ENCODE peak calls at places on chromosome 11, in six cellular contexts. U is chondrocyte; N is T-cell; Z is mesothelial cell of epicardium; L is activated CD4-positive, alpha-beta T cell treated with anti-CD3 and anti-CD28 coated beads for 4 hours; P is NCI-H1092. O is an unnamed sample.
A peak's percentile ranks its signal among the peaks of the same experiment; 100 is the strongest.

GRCh38 chr11:110432713-110433392 is 3.1 kb downstream of the FDX1 start:
- DNase-seq in U (no peak), N (no peak), Z (no peak), L (no peak), P (no peak), O (no peak)

GRCh38 chr11:80980221-80980620 is 1539.4 kb upstream of the TENM4 start:
- DNase-seq in U (no peak), N (no peak), Z (no peak), L (no peak), P (no peak), O (no peak)

GRCh38 chr11:46393231-46393616 is 1.6 kb upstream of the CHRM4 start:
- DNase-seq in U (no peak), N (no peak), Z (no peak), L (no peak), P (no peak), O (no peak)

GRCh38 chr11:68683086-68683951 is 1.0 kb upstream of the GAL start:
- DNase-seq in U (no peak), N (no peak), Z (no peak), L (no peak), P (no peak), O (peak; percentile 72)

GRCh38 chr11:57294225-57295131 is 30.3 kb downstream of the TNKS1BP1 start:
- DNase-seq in U (no peak), N (no peak), Z (peak; percentile 45), L (no peak), P (peak; percentile 96), O (no peak)

GRCh38 chr11:119362741-119363080 is 16.2 kb upstream of the MFRP start:
- DNase-seq in U (no peak), N (no peak), Z (no peak), L (no peak), P (no peak), O (no peak)

GRCh38 chr11:27532652-27533325 is 26.2 kb upstream of the LIN7C start:
- DNase-seq in U (no peak), N (no peak), Z (no peak), L (no peak), P (no peak), O (no peak)

GRCh38 chr11:72721689-72722049 is 30.5 kb downstream of the ARAP1 start:
- DNase-seq in U (no peak), N (peak; percentile 54), Z (peak; percentile 68), L (peak; percentile 22), P (no peak), O (no peak)

GRCh38 chr11:12961615-12962014 is 47.5 kb upstream of the RASSF10 start:
- DNase-seq in U (no peak), N (no peak), Z (no peak), L (no peak), P (no peak), O (no peak)

GRCh38 chr11:117915219-117915618 is 14.0 kb downstream of the TMPRSS13 start:
- DNase-seq in U (peak; percentile 78), N (no peak), Z (peak; percentile 36), L (no peak), P (no peak), O (no peak)

GRCh38 chr11:8832571-8833260 is 78.3 kb upstream of the AKIP1 start:
- DNase-seq in U (no peak), N (no peak), Z (peak; percentile 49), L (no peak), P (no peak), O (no peak)

GRCh38 chr11:46895821-46896220 is 22.5 kb downstream of the LRP4 start:
- DNase-seq in U (no peak), N (no peak), Z (no peak), L (no peak), P (peak; percentile 76), O (peak; percentile 51)

GRCh38 chr11:94987378-94987777 is 13.9 kb downstream of the KDM4D start:
- DNase-seq in U (no peak), N (no peak), Z (no peak), L (no peak), P (no peak), O (no peak)

GRCh38 chr11:71397328-71397860 is 50.8 kb downstream of the DHCR7 start:
- DNase-seq in U (no peak), N (no peak), Z (no peak), L (no peak), P (peak; percentile 58), O (no peak)